ENCODE peak calls at places on chromosomes 5 and 9, in seven cellular contexts. H, M, E, A, T, N and F are unnamed samples.
A peak's percentile ranks its signal among the peaks of the same experiment; 100 is the strongest.

GRCh38 chr5:74073257-74073656 is 447.3 kb downstream of the ARHGEF28 start:
- DNase-seq in H (no peak), M (no peak), E (no peak), A (no peak), T (no peak), N (no peak), F (no peak)

GRCh38 chr5:54329731-54330709 is 19.6 kb upstream of the ARL15 start:
- DNase-seq in H (no peak), M (no peak), E (no peak), A (no peak), T (no peak), N (no peak), F (no peak)

GRCh38 chr9:14993061-14993800 is 83.0 kb upstream of the FREM1 start:
- DNase-seq in H (no peak), M (no peak), E (peak; percentile 87), A (peak; percentile 33), T (peak; percentile 93), N (peak; percentile 82), F (peak; percentile 84)

GRCh38 chr5:4584982-4585381 is 555.1 kb upstream of the ADAMTS16 start:
- DNase-seq in H (no peak), M (no peak), E (no peak), A (no peak), T (no peak), N (no peak), F (no peak)

GRCh38 chr9:108290839-108291585 is 564.8 kb downstream of the ACTL7B start:
- DNase-seq in H (no peak), M (no peak), E (no peak), A (no peak), T (no peak), N (no peak), F (no peak)

GRCh38 chr9:124198948-124199347 is 58.8 kb upstream of the NEK6 start:
- DNase-seq in H (no peak), M (no peak), E (no peak), A (no peak), T (no peak), N (no peak), F (no peak)

GRCh38 chr5:111810087-111810486 is 53.1 kb upstream of the NREP start:
- DNase-seq in H (no peak), M (no peak), E (no peak), A (no peak), T (no peak), N (no peak), F (peak; percentile 74)

GRCh38 chr9:114348906-114349482 is 19.3 kb downstream of the ORM2 start:
- DNase-seq in H (peak; percentile 36), M (peak; percentile 94), E (peak; percentile 66), A (peak; percentile 82), T (no peak), N (peak; percentile 88), F (peak; percentile 52)

GRCh38 chr5:67297376-67297775 is 100.8 kb upstream of the CD180 start:
- DNase-seq in H (no peak), M (no peak), E (no peak), A (no peak), T (no peak), N (no peak), F (no peak)

GRCh38 chr5:96931605-96932004 is 4.3 kb upstream of the LNPEP start:
- DNase-seq in H (no peak), M (no peak), E (no peak), A (no peak), T (no peak), N (no peak), F (no peak)

GRCh38 chr5:77011498-77011897 is 18.7 kb upstream of the AGGF1 start:
- DNase-seq in H (no peak), M (no peak), E (no peak), A (no peak), T (no peak), N (no peak), F (no peak)

GRCh38 chr5:125564336-125564975 is 818.0 kb upstream of the ZNF608 start:
- DNase-seq in H (no peak), M (no peak), E (no peak), A (no peak), T (no peak), N (no peak), F (no peak)

GRCh38 chr9:34143116-34143515 is 16.6 kb upstream of the DCAF12 start:
- DNase-seq in H (no peak), M (no peak), E (no peak), A (no peak), T (no peak), N (no peak), F (peak; percentile 62)

GRCh38 chr9:129701549-129701948 is 36.1 kb downstream of the PRRX2 start:
- DNase-seq in H (no peak), M (no peak), E (no peak), A (no peak), T (no peak), N (no peak), F (no peak)

GRCh38 chr9:129703667-129704355 is 38.4 kb downstream of the PRRX2 start:
- DNase-seq in H (no peak), M (no peak), E (no peak), A (no peak), T (no peak), N (no peak), F (no peak)

GRCh38 chr9:129702563-129702962 is 37.1 kb downstream of the PRRX2 start:
- DNase-seq in H (no peak), M (no peak), E (no peak), A (peak; percentile 57), T (no peak), N (no peak), F (no peak)

GRCh38 chr9:129704797-129705196 is 39.4 kb downstream of the PRRX2 start:
- DNase-seq in H (no peak), M (no peak), E (no peak), A (no peak), T (peak; percentile 61), N (no peak), F (no peak)

DNA sequence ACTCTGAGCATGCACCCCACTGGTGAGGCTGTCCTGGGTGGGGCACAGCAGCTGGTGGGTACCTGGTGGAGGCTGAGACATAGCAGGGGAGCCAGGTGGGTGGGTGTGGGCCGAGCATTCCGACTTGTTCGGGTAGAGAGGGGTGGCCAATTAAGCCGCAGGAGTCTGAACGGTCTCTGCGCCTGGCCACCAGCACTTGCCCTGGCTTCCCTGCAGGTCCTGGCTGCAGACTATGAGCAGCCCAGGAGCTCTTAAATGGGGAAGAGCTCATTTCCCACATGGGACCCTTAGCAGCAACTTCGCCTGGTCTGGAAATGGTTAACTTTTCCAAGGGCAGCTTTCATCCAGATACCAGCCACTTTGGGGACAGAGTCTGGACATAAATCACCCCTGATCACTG is 37.7 kb downstream of the PRRX2 start:
- DNase-seq in H (no peak), M (no peak), E (no peak), A (no peak), T (no peak), N (no peak), F (no peak)
- H3K27ac ChIP-seq in H (no peak overlapping the region), M (no peak overlapping the region), E (no peak overlapping the region), A (no peak overlapping the region), T (no peak overlapping the region), N (no peak overlapping the region), F (no peak overlapping the region)

DNA sequence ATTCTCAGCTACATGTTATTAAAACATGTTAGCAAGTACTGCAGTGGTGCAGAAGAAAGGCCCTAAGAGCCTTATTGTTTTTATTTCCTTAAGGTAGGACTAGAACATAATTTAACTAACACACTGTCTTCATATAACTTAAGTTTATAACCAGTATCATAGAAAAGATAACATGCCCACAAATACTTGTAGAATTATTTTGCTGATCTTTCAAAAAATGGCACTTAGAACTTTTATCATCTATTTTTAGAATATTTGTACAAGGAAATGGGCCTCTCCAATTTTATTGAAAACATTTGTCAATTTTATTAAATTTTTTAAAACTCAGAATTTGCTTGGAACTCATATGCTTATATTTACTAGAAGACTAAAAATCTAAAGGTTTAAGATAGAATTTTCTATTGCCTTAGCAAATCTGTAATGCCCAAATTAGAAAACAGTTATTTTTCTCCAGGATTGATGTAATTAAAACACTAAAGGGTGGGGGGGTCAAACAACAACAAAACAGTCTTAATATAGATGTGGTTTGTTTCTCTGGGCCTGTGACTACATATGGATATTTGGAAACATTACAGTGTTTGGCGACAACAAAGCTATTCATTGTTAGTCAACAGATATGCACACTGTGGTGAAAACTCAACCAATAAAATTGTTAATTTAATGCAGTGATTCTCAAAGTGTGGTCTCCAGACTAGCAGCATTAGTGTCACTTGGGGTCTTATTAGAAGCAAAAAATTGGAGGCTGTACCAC is 360.4 kb downstream of the PDE4D start:
- DNase-seq in H (no peak), M (no peak), E (no peak), A (no peak), T (no peak), N (no peak), F (no peak)
- TF ChIP-seq MAX in H (no peak), M (no peak), E (no peak), A (no peak), T (no peak), N (no peak), F (no peak)

DNA sequence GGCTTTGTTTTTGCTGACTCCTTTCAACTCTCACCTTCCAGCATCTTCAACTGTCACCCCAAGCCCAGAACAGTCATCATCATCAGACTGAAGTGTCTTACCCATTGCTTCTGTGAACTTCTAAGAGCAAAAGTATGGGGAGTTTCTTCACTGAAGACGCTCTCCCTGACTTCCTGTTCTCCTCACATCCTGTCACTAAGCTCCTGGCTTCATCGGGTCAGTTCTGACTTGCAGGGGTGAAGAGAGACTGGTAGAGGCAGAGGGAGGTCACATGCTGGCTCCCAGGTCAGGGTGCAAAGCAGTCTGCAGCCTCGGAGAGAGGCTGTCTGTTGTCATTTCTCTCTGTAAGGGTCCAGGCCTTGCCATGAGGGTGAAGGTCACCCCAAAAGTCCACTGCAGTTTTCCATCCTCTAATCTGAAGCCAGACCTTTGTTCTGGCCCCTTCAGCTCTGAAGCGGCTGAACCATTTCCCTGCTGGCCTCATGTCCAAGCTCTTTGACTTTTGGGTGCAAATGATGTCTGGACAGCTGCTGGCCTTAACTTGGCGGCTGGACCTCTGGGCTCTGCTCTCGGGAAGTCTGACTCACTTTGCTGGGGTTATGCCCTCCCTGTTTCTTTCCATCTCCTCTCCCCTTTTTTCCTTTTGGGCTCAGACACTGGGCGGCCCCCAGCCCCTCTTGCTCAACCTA is 305.0 kb downstream of the RAB3C start:
- DNase-seq in H (no peak), M (no peak), E (no peak), A (no peak), T (no peak), N (no peak), F (no peak)
- H3K27ac ChIP-seq in H (no peak overlapping the region), M (no peak overlapping the region), E (no peak overlapping the region), A (peak overlapping the region; percentile 94), T (no peak overlapping the region), N (no peak overlapping the region), F (no peak overlapping the region)

DNA sequence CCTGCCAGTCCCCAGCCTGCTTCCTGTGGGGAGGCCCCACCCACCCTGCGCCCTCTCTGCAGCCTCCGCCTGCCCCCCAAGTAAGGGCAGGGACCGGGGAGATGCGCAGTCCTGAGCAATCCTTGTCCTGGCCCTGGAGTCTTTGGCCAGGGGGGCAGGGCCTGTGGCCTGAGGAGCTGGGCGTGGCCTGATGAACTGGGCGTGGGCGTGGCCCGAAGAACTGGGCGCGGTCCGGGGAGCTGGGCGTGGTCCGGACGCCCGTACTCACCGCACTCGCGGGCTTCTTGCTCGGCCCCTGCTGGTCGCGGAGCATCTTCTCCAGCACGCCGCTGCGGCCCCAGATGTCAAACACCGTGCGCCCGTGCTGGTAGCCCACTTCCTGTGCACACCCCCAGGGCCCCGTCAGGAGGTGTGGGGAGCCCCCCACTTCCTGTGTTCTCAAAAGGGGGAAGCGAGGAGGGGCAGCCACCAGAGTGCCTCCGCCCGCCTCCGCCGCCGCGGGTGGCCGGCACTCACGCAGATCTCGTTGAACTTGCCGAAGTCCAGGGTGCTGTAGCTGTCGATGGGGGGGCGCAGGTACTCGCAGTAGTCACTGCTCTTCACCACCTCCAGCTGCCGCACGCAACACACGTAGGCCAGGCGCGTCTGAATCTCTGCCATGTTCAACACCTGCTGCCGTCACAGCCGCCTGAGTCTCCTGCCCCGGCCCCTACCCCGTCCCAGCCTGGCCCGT is 2.7 kb upstream of the NSMF start:
- DNase-seq in H (peak; percentile 78), M (peak; percentile 49), E (peak; percentile 66), A (peak; percentile 59), T (no peak), N (peak; percentile 95), F (peak; percentile 40)
- TF ChIP-seq MAX in H (no peak), M (no peak), E (no peak), A (no peak), T (no peak), N (peak; percentile 68), F (no peak)